ENCODE peak calls at places on chromosomes 11 and 22, in nine cellular contexts. U, P, X, Z, A, K, T, C and V are unnamed samples.

GRCh38 chr11:134046681-134047449 is 22.0 kb upstream of the JAM3 start:
- DNase-seq in K (no peak), U (no peak), A (no peak), Z (no peak), T (no peak), C (no peak), P (no peak), X (no peak), V (no peak)

GRCh38 chr11:15127341-15127740 is 12.6 kb downstream of the INSC start:
- DNase-seq in Z (no peak), P (no peak), U (no peak), T (no peak), A (peak), K (no peak), C (peak), X (peak), V (peak)

GRCh38 chr11:66268953-66269906 is 791 bp downstream of the RAB1B start:
- DNase-seq in A (no peak), K (no peak), X (peak), P (peak), U (no peak), Z (peak), T (peak), C (peak), V (no peak)

GRCh38 chr22:27314276-27314807 is 487.2 kb downstream of the MN1 start:
- DNase-seq in Z (no peak), K (no peak), C (no peak), U (no peak), T (no peak), P (no peak), A (no peak), X (no peak), V (no peak)

GRCh38 chr11:133134561-133135173 is 397.6 kb downstream of the OPCML start:
- DNase-seq in U (no peak), A (peak), Z (peak), T (no peak), K (no peak), C (peak), X (peak), P (no peak), V (no peak)

GRCh38 chr11:1559103-1559951 is 12.7 kb downstream of the DUSP8 start:
- DNase-seq in Z (peak), P (peak), A (peak), C (no peak), X (peak), U (no peak), T (no peak), K (peak), V (peak)

GRCh38 chr11:35192347-35192746 is 53.4 kb downstream of the CD44 start:
- DNase-seq in X (peak), P (peak), A (no peak), T (no peak), U (no peak), C (peak), Z (no peak), K (no peak), V (no peak)

GRCh38 chr11:124256076-124256475 is at the start of gene OR8G5:
- DNase-seq in P (no peak), X (no peak), U (no peak), C (no peak), T (no peak), Z (no peak), K (no peak), A (no peak), V (no peak)

GRCh38 chr11:87033561-87033960 is 4.2 kb upstream of the TMEM135 start:
- DNase-seq in X (no peak), C (no peak), U (no peak), P (no peak), T (no peak), A (no peak), Z (no peak), K (no peak), V (no peak)

GRCh38 chr11:113907155-113907554 is 2.6 kb downstream of the HTR3B start:
- DNase-seq in U (no peak), C (no peak), T (no peak), Z (peak), P (no peak), X (no peak), K (no peak), A (no peak), V (no peak)

GRCh38 chr22:24432059-24432853 is 4.9 kb downstream of the ADORA2A start:
- DNase-seq in U (no peak), P (peak), C (peak), X (peak), T (no peak), A (peak), Z (no peak), K (no peak), V (no peak)

GRCh38 chr22:39185601-39186012 is 33.1 kb upstream of the CBX7 start:
- DNase-seq in K (no peak), A (no peak), X (peak), Z (peak), U (no peak), P (peak), T (no peak), C (peak), V (no peak)

GRCh38 chr11:12674936-12675696 is 895 bp downstream of the TEAD1 start:
- DNase-seq in U (no peak), Z (peak), K (no peak), T (no peak), A (no peak), P (peak), C (no peak), X (peak), V (no peak)

GRCh38 chr11:123306531-123306930 is 111.5 kb upstream of the CLMP start:
- DNase-seq in C (no peak), K (no peak), Z (no peak), T (no peak), P (no peak), X (no peak), A (no peak), U (no peak), V (no peak)

GRCh38 chr11:7603031-7603781 is 70.1 kb downstream of the CYB5R2 start:
- DNase-seq in X (no peak), U (no peak), K (no peak), A (no peak), P (no peak), C (no peak), Z (no peak), T (peak), V (no peak)

GRCh38 chr11:76791861-76792260 is 8.7 kb downstream of the TSKU start:
- DNase-seq in U (no peak), P (no peak), K (no peak), C (peak), Z (no peak), X (peak), A (peak), T (no peak), V (no peak)

GRCh38 chr11:17719940-17720795 is 797 bp downstream of the MYOD1 start:
- DNase-seq in K (no peak), T (no peak), A (no peak), Z (peak), U (no peak), X (peak), P (no peak), C (peak), V (no peak)

GRCh38 chr11:130609121-130610035 is 160.9 kb downstream of the ADAMTS15 start:
- DNase-seq in T (no peak), P (no peak), A (peak), K (peak), Z (peak), X (peak), C (peak), U (no peak), V (no peak)

GRCh38 chr11:130474637-130475400 is 26.4 kb downstream of the ADAMTS15 start:
- DNase-seq in C (no peak), U (no peak), K (no peak), T (no peak), X (no peak), A (no peak), P (no peak), Z (no peak), V (no peak)

GRCh38 chr22:39664485-39665200 is 94.1 kb downstream of the CACNA1I start:
- DNase-seq in C (no peak), P (no peak), Z (peak), X (no peak), U (no peak), K (peak), A (no peak), T (no peak), V (no peak)

GRCh38 chr11:15107730-15108515 is 6.8 kb upstream of the INSC start:
- DNase-seq in K (peak), U (no peak), P (no peak), T (no peak), A (peak), X (no peak), Z (no peak), C (no peak), V (no peak)

GRCh38 chr11:2516276-2517015 is 71.6 kb downstream of the KCNQ1 start:
- DNase-seq in Z (peak), T (no peak), X (no peak), K (no peak), A (no peak), U (no peak), P (peak), C (no peak), V (no peak)

GRCh38 chr11:829116-829945 is 1.6 kb downstream of the CRACR2B start:
- DNase-seq in P (peak), K (peak), C (no peak), X (no peak), A (no peak), T (no peak), Z (peak), U (no peak), V (no peak)

GRCh38 chr11:13376838-13377237 is 86.2 kb downstream of the BTBD10 start:
- DNase-seq in X (no peak), Z (no peak), U (no peak), C (no peak), P (no peak), A (no peak), T (no peak), K (no peak), V (no peak)

GRCh38 chr11:3177931-3178330 is 12.8 kb upstream of the OSBPL5 start:
- DNase-seq in T (no peak), A (peak), U (no peak), Z (no peak), K (no peak), P (no peak), C (peak), X (no peak), V (no peak)

GRCh38 chr11:77082838-77083552 is 16.2 kb downstream of the CAPN5 start:
- DNase-seq in Z (no peak), X (peak), A (no peak), P (peak), U (no peak), C (peak), K (peak), T (no peak), V (no peak)

GRCh38 chr11:12430912-12431311 is 53.5 kb downstream of the PARVA start:
- DNase-seq in A (peak), U (peak), K (peak), Z (no peak), X (peak), P (no peak), C (peak), T (peak), V (no peak)

GRCh38 chr11:36404831-36405230 is 105.2 kb downstream of the TRAF6 start:
- DNase-seq in X (no peak), A (no peak), P (no peak), K (no peak), T (no peak), C (peak), Z (peak), U (no peak), V (no peak)

GRCh38 chr22:46579751-46580449 is 40.3 kb upstream of the GRAMD4 start:
- DNase-seq in A (no peak), K (no peak), T (no peak), Z (peak), X (no peak), C (no peak), U (no peak), P (peak), V (no peak)

GRCh38 chr22:23230348-23231068 is 50.2 kb downstream of the BCR start:
- DNase-seq in U (no peak), C (no peak), Z (peak), A (no peak), K (no peak), T (no peak), X (no peak), P (peak), V (no peak)

GRCh38 chr11:32918427-32918826 is 25.8 kb downstream of the QSER1 start:
- DNase-seq in X (no peak), K (no peak), P (no peak), Z (no peak), U (no peak), A (peak), T (no peak), C (peak), V (no peak)

GRCh38 chr22:23113067-23113846 is 28.5 kb downstream of the RSPH14 start:
- DNase-seq in T (peak), P (no peak), K (no peak), A (no peak), U (peak), X (peak), C (peak), Z (no peak), V (no peak)

GRCh38 chr11:11977206-11977938 is 31.1 kb downstream of the DKK3 start:
- DNase-seq in C (peak), T (peak), U (peak), P (peak), K (no peak), Z (peak), A (peak), X (peak), V (peak)

GRCh38 chr11:33830903-33831648 is 56.8 kb upstream of the FBXO3 start:
- DNase-seq in A (peak), K (no peak), T (no peak), U (no peak), Z (no peak), C (no peak), P (no peak), X (no peak), V (no peak)

GRCh38 chr11:65793625-65794400 is 7.0 kb downstream of the OVOL1 start:
- DNase-seq in K (no peak), X (no peak), U (no peak), Z (no peak), A (no peak), P (peak), T (no peak), C (no peak), V (no peak)

GRCh38 chr22:46025225-46025972 is 48.4 kb upstream of the WNT7B start:
- DNase-seq in T (no peak), Z (peak), U (no peak), P (peak), A (no peak), C (no peak), X (no peak), K (no peak), V (no peak)

DNA sequence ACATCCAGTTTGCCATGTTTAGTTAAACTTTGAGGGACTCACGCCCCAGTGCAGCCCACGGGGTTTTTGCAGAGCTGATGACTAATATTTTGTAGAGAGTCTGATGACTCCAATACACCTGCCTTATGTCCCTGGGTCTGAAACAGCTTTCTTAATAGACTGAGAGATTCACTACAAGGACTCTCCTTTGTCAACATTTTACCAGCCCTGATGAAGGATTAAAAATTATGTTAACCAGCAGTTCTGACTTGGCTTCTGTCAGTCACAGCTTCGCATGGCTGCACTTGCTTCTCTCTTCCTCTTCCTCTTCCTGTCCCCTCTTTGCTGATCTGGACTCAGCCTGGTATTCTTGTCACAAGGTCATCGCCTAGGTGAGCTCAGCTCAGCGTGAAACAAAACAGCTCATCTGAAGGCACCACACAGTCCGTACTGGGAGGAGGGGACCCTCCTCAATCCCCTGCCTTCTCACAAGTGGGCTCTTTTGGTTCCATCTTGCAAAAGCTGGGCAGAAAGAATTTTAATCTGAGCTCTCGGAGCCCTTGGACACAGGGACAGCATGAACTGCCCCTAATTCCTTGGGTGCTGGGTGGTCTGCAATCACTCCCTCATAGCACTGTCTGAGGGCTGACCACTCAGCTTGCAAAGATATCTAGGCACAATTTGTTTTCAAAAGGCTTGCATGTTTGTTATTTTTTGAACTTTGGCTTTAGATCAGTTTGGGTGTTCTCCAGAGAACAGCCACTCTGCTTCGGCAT is 38.1 kb upstream of the POU2AF1 start:
- DNase-seq in U (peak), P (no peak), C (peak), K (peak), A (peak), Z (peak), X (no peak), T (no peak), V (no peak)
- H3K4me3 ChIP-seq in U (no peak), P (peak), C (no peak), K (no peak), A (no peak), Z (no peak), X (no peak), T (no peak), V (no peak)

GRCh38 chr22:22099194-22099486 is 116.6 kb upstream of the TOP3B start:
- DNase-seq in X (no peak), A (no peak), K (peak), Z (no peak), U (no peak), P (no peak), T (no peak), C (no peak), V (no peak)

GRCh38 chr22:22098457-22099193 is 116.0 kb upstream of the TOP3B start:
- DNase-seq in Z (no peak), X (no peak), A (no peak), K (peak), T (no peak), C (no peak), P (no peak), U (no peak), V (no peak)

GRCh38 chr22:22097727-22098228 is 115.2 kb upstream of the TOP3B start:
- DNase-seq in T (no peak), P (no peak), A (no peak), X (no peak), C (no peak), U (no peak), Z (no peak), K (no peak), V (no peak)

GRCh38 chr22:22103078-22103593 is 120.5 kb upstream of the TOP3B start:
- DNase-seq in P (no peak), C (peak), X (peak), K (no peak), A (no peak), U (no peak), Z (peak), T (no peak), V (no peak)

GRCh38 chr22:22099833-22100812 is 117.5 kb upstream of the TOP3B start:
- DNase-seq in U (no peak), C (peak), T (no peak), X (peak), Z (peak), A (peak), K (no peak), P (no peak), V (no peak)
- TF ChIP-seq CTCF in U (peak), C (peak), T (peak), X (peak), Z (peak), A (peak), K (no peak), P (no peak), V (peak)

GRCh38 chr22:36411589-36412258 is 24.0 kb upstream of the MYH9 start:
- DNase-seq in U (no peak), T (no peak), P (no peak), A (no peak), K (no peak), C (no peak), X (no peak), Z (no peak), V (no peak)

GRCh38 chr22:36406721-36407120 is 19.0 kb upstream of the MYH9 start:
- DNase-seq in Z (no peak), A (no peak), P (no peak), K (no peak), T (no peak), C (no peak), X (no peak), U (no peak), V (no peak)

GRCh38 chr22:36409067-36409466 is 21.3 kb upstream of the MYH9 start:
- DNase-seq in X (no peak), C (no peak), U (no peak), P (no peak), Z (no peak), A (no peak), T (no peak), K (no peak), V (no peak)

GRCh38 chr22:36413022-36413770 is 25.4 kb upstream of the MYH9 start:
- DNase-seq in T (no peak), U (no peak), Z (peak), K (no peak), A (no peak), C (no peak), P (no peak), X (no peak), V (no peak)

GRCh38 chr22:36409911-36410756 is 22.4 kb upstream of the MYH9 start:
- DNase-seq in K (peak), T (no peak), A (peak), C (peak), X (peak), U (no peak), Z (peak), P (peak), V (no peak)
- H3K4me3 ChIP-seq in K (peak), T (peak), A (peak), C (peak), X (no peak), U (no peak), Z (peak), P (peak), V (no peak)

GRCh38 chr11:69682221-69682620 is 7.1 kb upstream of the LTO1 start:
- DNase-seq in Z (no peak), K (no peak), X (no peak), T (no peak), C (no peak), P (no peak), U (no peak), A (no peak), V (no peak)

GRCh38 chr11:69685348-69685747 is 10.2 kb upstream of the LTO1 start:
- DNase-seq in T (no peak), X (no peak), Z (no peak), K (no peak), U (no peak), A (no peak), P (no peak), C (no peak), V (no peak)

GRCh38 chr11:69684651-69685050 is 9.5 kb upstream of the LTO1 start:
- DNase-seq in K (no peak), C (no peak), T (no peak), Z (no peak), P (no peak), U (no peak), A (no peak), X (no peak), V (no peak)

GRCh38 chr11:69682681-69683326 is 7.7 kb upstream of the LTO1 start:
- DNase-seq in A (no peak), Z (no peak), T (no peak), P (no peak), X (no peak), U (no peak), C (no peak), K (no peak), V (no peak)

DNA sequence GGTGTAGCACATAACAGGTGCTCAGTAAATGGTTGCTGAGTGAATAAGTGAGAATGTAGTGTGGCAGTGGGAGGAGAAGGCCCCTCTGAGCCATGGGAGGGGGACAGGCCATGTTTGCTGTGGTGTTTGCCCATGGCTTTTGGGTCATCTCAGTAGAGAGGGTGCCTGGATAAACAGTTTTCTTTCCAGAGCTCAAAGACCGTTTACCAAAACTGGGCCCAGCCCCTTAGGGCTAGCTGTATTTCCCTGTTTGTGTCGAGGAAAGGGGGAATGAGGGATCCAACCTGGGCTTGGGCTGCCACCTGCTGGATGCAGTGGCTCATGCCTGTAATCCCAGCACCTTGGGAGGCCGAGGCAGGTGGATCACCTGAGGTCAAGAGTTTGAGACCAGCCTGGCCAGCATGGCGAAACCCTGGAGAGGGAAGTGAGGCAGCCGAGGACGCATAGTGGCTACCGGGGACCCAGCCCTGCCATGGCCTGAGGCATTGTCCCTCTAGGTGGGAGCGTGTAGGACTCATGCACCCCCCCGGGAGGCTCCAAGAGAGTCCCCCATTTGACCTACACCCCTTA is 8.7 kb upstream of the LTO1 start:
- DNase-seq in Z (peak), P (no peak), A (peak), U (no peak), C (no peak), X (peak), K (no peak), T (no peak), V (no peak)
- TF ChIP-seq CTCF in Z (peak), P (peak), A (peak), U (peak), C (peak), X (peak), K (no peak), T (peak), V (peak)